ENCODE peak calls at places on chromosomes 5 and 9, in nine cellular contexts. L, C, I, H, K, O, P, A and R are unnamed samples.
A peak's percentile ranks its signal among the peaks of the same experiment; 100 is the strongest.

GRCh38 chr5:5348135-5348534 is 74.3 kb upstream of the ICE1 start:
- DNase-seq in I (no peak), P (no peak), L (peak; percentile 3), K (no peak), O (no peak), H (no peak), C (no peak), A (no peak), R (no peak)

GRCh38 chr9:92414566-92414965 is 9.7 kb downstream of the OMD start:
- DNase-seq in O (no peak), I (no peak), H (no peak), A (no peak), C (no peak), L (no peak), P (no peak), K (no peak), R (no peak)

GRCh38 chr5:98163796-98164493 is 609.5 kb upstream of the RGMB start:
- DNase-seq in K (no peak), I (no peak), O (no peak), C (no peak), H (no peak), A (no peak), P (no peak), L (no peak), R (no peak)

GRCh38 chr5:82351754-82352145 is 73.6 kb upstream of the RPS23 start:
- DNase-seq in P (peak; percentile 91), H (no peak), C (peak; percentile 61), L (no peak), A (peak; percentile 48), I (no peak), K (no peak), O (peak; percentile 73), R (peak; percentile 21)

GRCh38 chr9:89606049-89606481 is 1.3 kb downstream of the GADD45G start:
- DNase-seq in I (no peak), P (peak; percentile 72), A (peak; percentile 25), H (peak; percentile 90), O (peak; percentile 27), C (no peak), L (peak; percentile 58), K (peak; percentile 43), R (peak; percentile 63)

GRCh38 chr9:7973123-7973522 is 173.5 kb upstream of the DMAC1 start:
- DNase-seq in A (no peak), L (no peak), I (no peak), P (no peak), O (no peak), C (no peak), K (no peak), H (no peak), R (no peak)

GRCh38 chr5:91381774-91382492 is 1.2 kb downstream of the ARRDC3 start:
- DNase-seq in C (peak; percentile 93), I (peak; percentile 75), K (peak; percentile 75), A (peak; percentile 89), L (peak; percentile 93), H (peak; percentile 82), O (peak; percentile 71), P (peak; percentile 92), R (peak; percentile 67)

GRCh38 chr9:89460551-89460950 is 37.4 kb downstream of the SEMA4D start:
- DNase-seq in P (no peak), I (no peak), O (no peak), L (no peak), K (no peak), C (no peak), A (no peak), H (no peak), R (no peak)

GRCh38 chr9:107734231-107735014 is 244.9 kb upstream of the KLF4 start:
- DNase-seq in H (no peak), O (no peak), I (no peak), P (peak; percentile 96), A (no peak), K (no peak), C (no peak), L (no peak), R (no peak)

GRCh38 chr5:71780597-71780996 is 61.5 kb downstream of the CARTPT start:
- DNase-seq in P (no peak), C (no peak), I (no peak), L (no peak), H (no peak), A (no peak), K (no peak), O (no peak), R (no peak)

GRCh38 chr5:150879358-150879757 is 25.4 kb downstream of the ZNF300 start:
- DNase-seq in L (no peak), A (no peak), C (no peak), H (no peak), K (no peak), P (no peak), O (no peak), I (no peak), R (no peak)

GRCh38 chr9:14883310-14883944 is 26.8 kb downstream of the FREM1 start:
- DNase-seq in P (no peak), C (no peak), I (no peak), K (no peak), L (no peak), A (no peak), O (no peak), H (no peak), R (no peak)

GRCh38 chr5:65539827-65540226 is 23.1 kb downstream of the CENPK start:
- DNase-seq in K (no peak), C (no peak), P (peak; percentile 10), H (no peak), A (no peak), I (no peak), L (no peak), O (no peak), R (no peak)

GRCh38 chr5:135211791-135212190 is 177.8 kb upstream of the PITX1 start:
- DNase-seq in K (no peak), P (no peak), C (no peak), H (no peak), L (no peak), A (no peak), O (no peak), I (no peak), R (no peak)

GRCh38 chr9:125258832-125259534 is 2.6 kb upstream of the GAPVD1 start:
- DNase-seq in K (no peak), H (no peak), P (no peak), O (peak; percentile 55), C (no peak), I (no peak), A (no peak), L (no peak), R (no peak)

GRCh38 chr9:77423841-77424240 is 224.3 kb downstream of the GNA14 start:
- DNase-seq in A (no peak), L (no peak), C (no peak), H (no peak), K (no peak), P (no peak), O (no peak), I (no peak), R (no peak)

GRCh38 chr5:169147542-169147941 is 153.4 kb downstream of the SLIT3 start:
- DNase-seq in C (no peak), L (no peak), H (no peak), K (no peak), A (no peak), O (no peak), P (no peak), I (no peak), R (no peak)

GRCh38 chr9:132238026-132238972 is 76.4 kb downstream of the NTNG2 start:
- DNase-seq in L (no peak), P (no peak), K (no peak), H (no peak), A (no peak), O (no peak), C (no peak), I (no peak), R (no peak)

GRCh38 chr5:89128097-89128496 is 245.1 kb upstream of the MEF2C start:
- DNase-seq in P (peak; percentile 20), L (peak; percentile 2), I (no peak), A (no peak), K (no peak), H (no peak), C (peak; percentile 1), O (no peak), R (no peak)

GRCh38 chr5:64939772-64940510 is 171.2 kb downstream of the CWC27 start:
- DNase-seq in A (no peak), H (no peak), O (peak; percentile 79), I (no peak), K (no peak), L (no peak), C (no peak), P (peak; percentile 25), R (peak; percentile 24)

GRCh38 chr9:137506702-137507171 is 43.5 kb downstream of the PNPLA7 start:
- DNase-seq in K (no peak), A (no peak), H (no peak), C (no peak), P (no peak), O (no peak), I (no peak), L (no peak), R (no peak)

GRCh38 chr5:9316041-9316440 is 229.8 kb downstream of the SEMA5A start:
- DNase-seq in H (no peak), O (no peak), A (no peak), I (no peak), P (peak; percentile 12), L (no peak), K (no peak), C (no peak), R (no peak)

GRCh38 chr9:91948423-91949292 is 1.4 kb downstream of the ROR2 start:
- DNase-seq in O (no peak), L (peak; percentile 51), A (no peak), K (peak; percentile 29), C (no peak), P (peak; percentile 67), H (peak; percentile 87), I (peak; percentile 82), R (peak; percentile 76)

GRCh38 chr9:70609542-70610286 is 195.3 kb upstream of the KLF9 start:
- DNase-seq in L (no peak), A (no peak), K (no peak), H (no peak), O (no peak), C (no peak), I (no peak), P (peak; percentile 94), R (no peak)

GRCh38 chr9:69085523-69086283 is 50.2 kb downstream of the FXN start:
- DNase-seq in K (no peak), P (peak; percentile 83), L (no peak), C (no peak), A (no peak), O (peak; percentile 53), I (no peak), H (no peak), R (no peak)

GRCh38 chr5:129962506-129962905 is 58.2 kb downstream of the CHSY3 start:
- DNase-seq in H (no peak), C (no peak), I (no peak), K (no peak), O (no peak), L (no peak), P (no peak), A (no peak), R (no peak)

GRCh38 chr5:68329554-68329953 is 114.0 kb downstream of the PIK3R1 start:
- DNase-seq in I (no peak), H (no peak), C (no peak), L (no peak), A (no peak), P (peak; percentile 39), O (no peak), K (no peak), R (no peak)

GRCh38 chr5:174990909-174991308 is 266.5 kb downstream of the MSX2 start:
- DNase-seq in A (no peak), K (no peak), O (no peak), C (no peak), I (no peak), L (no peak), P (no peak), H (no peak), R (no peak)

GRCh38 chr5:138949988-138950387 is 74.9 kb upstream of the LRRTM2 start:
- DNase-seq in C (no peak), H (no peak), O (no peak), P (no peak), K (no peak), I (no peak), A (no peak), L (no peak), R (no peak)

GRCh38 chr9:129398901-129399300 is 220.8 kb upstream of the IER5L start:
- DNase-seq in I (no peak), K (no peak), L (no peak), O (no peak), P (no peak), H (no peak), A (no peak), C (no peak), R (no peak)

GRCh38 chr5:134904621-134905245 is at the start of gene PCBD2:
- DNase-seq in L (peak; percentile 94), C (peak; percentile 97), H (peak; percentile 93), K (peak; percentile 93), A (peak; percentile 90), O (peak; percentile 80), P (peak; percentile 89), I (peak; percentile 97), R (peak; percentile 92)